ENCODE peak calls at places on chromosomes 3 and 15, in eight cellular contexts. L is AG10803, V is cardiac muscle cell, X is A549, Q is AG09309, T is Panc1, S is choroid plexus epithelial cell, A is left ventricle myocardium inferior. R is an unnamed sample.

GRCh38 chr3:15899438-15899837 is 101.7 kb upstream of the ANKRD28 start:
- DNase-seq in A (no peak), Q (peak), X (peak), L (peak), S (peak), V (no peak), T (no peak), R (peak)

GRCh38 chr3:128427175-128427857 is 39.4 kb downstream of the DNAJB8 start:
- DNase-seq in T (no peak), V (no peak), A (no peak), X (no peak), L (no peak), S (no peak), Q (no peak), R (no peak)

GRCh38 chr3:132624790-132625189 is 27.7 kb downstream of the ACKR4 start:
- DNase-seq in X (no peak), Q (no peak), S (no peak), L (no peak), V (no peak), T (no peak), A (no peak), R (no peak)

GRCh38 chr3:161559177-161559998 is 62.8 kb downstream of the OTOL1 start:
- DNase-seq in T (peak), X (peak), A (no peak), V (peak), L (peak), Q (no peak), S (peak), R (peak)

GRCh38 chr3:186476044-186476468 is 68.1 kb downstream of the CRYGS start:
- DNase-seq in S (peak), Q (no peak), T (no peak), X (no peak), A (no peak), V (no peak), L (no peak), R (no peak)

GRCh38 chr3:44337253-44337652 is 1.3 kb upstream of the TCAIM start:
- DNase-seq in X (no peak), A (no peak), S (no peak), V (peak), L (peak), T (no peak), Q (no peak), R (peak)

GRCh38 chr3:34260266-34260990 is 462.0 kb downstream of the PDCD6IP start:
- DNase-seq in A (peak), S (peak), Q (peak), L (peak), V (peak), T (peak), X (peak), R (peak)

GRCh38 chr15:33242165-33242564 is 47.7 kb upstream of the FMN1 start:
- DNase-seq in S (peak), V (peak), A (no peak), X (peak), T (no peak), L (peak), Q (peak), R (peak)

GRCh38 chr3:77562089-77562488 is 522.2 kb downstream of the ROBO2 start:
- DNase-seq in L (no peak), A (no peak), V (no peak), T (no peak), S (no peak), Q (no peak), X (no peak), R (no peak)

GRCh38 chr3:128801779-128802369 is 75.9 kb downstream of the RAB7A start:
- DNase-seq in X (no peak), A (peak), L (no peak), V (no peak), T (no peak), S (no peak), Q (no peak), R (no peak)

GRCh38 chr3:186869253-186870235 is 27.0 kb downstream of the ADIPOQ start:
- DNase-seq in X (no peak), L (no peak), V (no peak), A (no peak), Q (no peak), T (no peak), S (peak), R (peak)

GRCh38 chr3:48248095-48248863 is 7.4 kb downstream of the ZNF589 start:
- DNase-seq in V (no peak), T (no peak), A (no peak), X (no peak), S (no peak), L (peak), Q (peak), R (no peak)

GRCh38 chr3:15964605-15965061 is 166.9 kb upstream of the ANKRD28 start:
- DNase-seq in S (peak), T (no peak), Q (no peak), L (peak), A (no peak), V (no peak), X (no peak), R (peak)

GRCh38 chr3:43038010-43038409 is 58.9 kb downstream of the GASK1A start:
- DNase-seq in A (no peak), Q (no peak), T (no peak), X (no peak), S (no peak), L (no peak), V (no peak), R (no peak)

GRCh38 chr3:65623362-65623761 is 415.4 kb downstream of the MAGI1 start:
- DNase-seq in V (no peak), L (no peak), T (no peak), S (no peak), A (no peak), Q (no peak), X (no peak), R (no peak)
- TF ChIP-seq CTCF in V (no peak), L (no peak), T (no peak), S (no peak), A (no peak), Q (no peak), X (no peak), R (no peak)

GRCh38 chr3:190644035-190644434 is 130.2 kb downstream of the IL1RAP start:
- DNase-seq in X (no peak), A (no peak), L (no peak), T (no peak), Q (no peak), V (no peak), S (no peak), R (no peak)

GRCh38 chr3:190644766-190645165 is 130.9 kb downstream of the IL1RAP start:
- DNase-seq in S (peak), A (no peak), V (no peak), X (no peak), L (peak), T (no peak), Q (no peak), R (peak)

GRCh38 chr3:190641564-190641963 is 127.7 kb downstream of the IL1RAP start:
- DNase-seq in X (no peak), T (no peak), Q (no peak), A (no peak), V (no peak), S (no peak), L (no peak), R (no peak)

GRCh38 chr3:190646996-190647395 is 133.1 kb downstream of the IL1RAP start:
- DNase-seq in X (no peak), Q (no peak), T (no peak), S (no peak), L (no peak), A (no peak), V (no peak), R (no peak)

GRCh38 chr3:190645932-190646331 is 132.0 kb downstream of the IL1RAP start:
- DNase-seq in A (no peak), L (no peak), Q (no peak), V (no peak), X (no peak), T (no peak), S (no peak), R (no peak)
- H3K4me3 ChIP-seq in A (no peak), L (no peak), Q (no peak), V (no peak), X (no peak), T (no peak), S (no peak), R (no peak)

GRCh38 chr15:84909782-84910181 is 25.3 kb downstream of the SLC28A1 start:
- DNase-seq in A (no peak), L (no peak), V (no peak), T (no peak), S (no peak), Q (no peak), X (no peak), R (no peak)
- TF ChIP-seq CTCF in A (no peak), L (no peak), V (no peak), T (no peak), S (no peak), Q (no peak), X (no peak), R (no peak)

GRCh38 chr15:72796210-72796514 is 12.6 kb upstream of the ADPGK start:
- DNase-seq in T (no peak), X (no peak), L (peak), S (no peak), Q (no peak), A (no peak), V (no peak), R (no peak)
- H3K4me3 ChIP-seq in T (peak), X (peak), L (peak), S (no peak), Q (peak), A (peak), V (no peak), R (no peak)

GRCh38 chr3:125398952-125399351 is 23.8 kb upstream of the ZNF148 start:
- DNase-seq in S (no peak), T (no peak), L (no peak), V (no peak), A (no peak), Q (no peak), X (no peak), R (no peak)
- TF ChIP-seq CTCF in S (no peak), T (peak), L (no peak), V (no peak), A (no peak), Q (no peak), X (no peak), R (no peak)

DNA sequence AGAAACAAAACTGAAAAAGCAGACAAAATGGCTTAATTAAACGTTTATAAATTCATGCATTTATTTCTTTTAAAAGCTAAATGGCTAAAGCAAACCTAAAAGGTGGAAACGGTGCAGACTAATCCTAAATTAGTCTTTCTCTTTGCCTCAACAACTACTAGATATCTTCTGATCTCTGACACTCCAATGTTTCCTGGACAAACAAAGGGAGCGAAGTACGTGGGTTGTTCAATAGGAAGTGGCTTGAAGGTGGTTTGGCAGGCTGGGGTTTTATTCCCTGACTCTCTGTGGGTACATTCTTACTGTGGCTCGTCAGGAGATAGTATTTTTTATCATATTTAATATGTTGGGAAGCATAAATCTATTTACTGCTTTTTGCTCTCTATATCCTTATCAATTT is 49.9 kb upstream of the CORO2B start:
- DNase-seq in A (no peak), S (peak), T (no peak), V (no peak), X (no peak), L (no peak), Q (no peak), R (peak)
- H3K4me3 ChIP-seq in A (no peak), S (no peak), T (no peak), V (no peak), X (no peak), L (no peak), Q (no peak), R (no peak)

GRCh38 chr3:126706631-126707030 is 2.6 kb downstream of the CHCHD6 start:
- DNase-seq in S (no peak), X (no peak), L (peak), T (no peak), Q (no peak), V (no peak), A (no peak), R (no peak)

GRCh38 chr3:126699011-126699410 is 5.0 kb upstream of the CHCHD6 start:
- DNase-seq in L (no peak), A (no peak), S (no peak), V (no peak), X (no peak), T (no peak), Q (no peak), R (no peak)

GRCh38 chr3:126704494-126705214 is 614 bp downstream of the CHCHD6 start:
- DNase-seq in T (no peak), A (no peak), L (no peak), V (no peak), X (no peak), S (no peak), Q (no peak), R (peak)

DNA sequence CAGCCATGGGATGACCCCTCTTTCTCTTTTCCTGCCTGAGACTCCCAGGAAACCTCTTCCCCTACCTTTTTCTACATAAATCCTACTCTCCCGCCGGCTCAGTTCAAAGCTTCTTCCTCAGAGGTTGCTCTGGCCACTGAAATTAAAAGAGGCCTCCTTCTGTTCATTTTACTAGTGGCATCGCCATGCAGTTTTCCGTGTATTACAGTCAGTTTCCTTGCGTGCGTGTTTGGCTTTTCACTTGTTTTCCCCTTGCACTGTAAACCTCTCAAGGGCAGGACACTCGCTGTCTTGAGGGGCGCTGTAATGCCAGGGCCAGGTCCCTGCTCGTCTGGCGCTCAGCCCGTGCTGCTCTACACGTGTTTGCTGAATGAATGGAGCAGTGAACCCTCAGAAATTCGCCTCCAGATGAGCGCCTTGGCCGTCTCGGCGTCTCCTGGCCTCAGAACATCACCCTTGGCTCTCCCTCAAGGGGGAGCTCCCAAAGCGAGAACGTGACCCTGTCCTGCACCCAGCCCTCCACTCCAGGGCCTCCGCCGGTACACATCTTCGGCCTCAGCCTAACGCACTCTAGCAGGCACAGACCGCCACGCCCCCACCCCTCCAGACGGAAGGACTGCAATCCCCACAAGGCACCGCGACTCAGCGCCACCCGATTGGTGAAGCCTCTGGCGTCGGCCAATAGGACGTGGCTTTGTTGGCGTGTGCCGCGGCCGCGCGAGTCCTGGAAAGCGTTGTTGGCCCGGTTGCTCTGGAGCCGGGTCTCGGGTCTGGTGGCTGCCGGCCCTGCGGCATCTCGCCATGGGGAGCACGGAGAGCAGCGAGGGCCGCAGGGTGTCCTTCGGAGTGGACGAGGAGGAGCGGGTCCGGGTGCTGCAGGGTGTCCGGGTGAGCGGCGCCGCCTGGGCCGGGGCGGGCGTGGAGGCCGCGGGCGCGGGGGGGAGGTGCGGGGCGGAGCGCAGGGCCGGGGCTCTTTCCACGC is at the start of gene CHCHD6:
- DNase-seq in V (peak), Q (peak), A (peak), L (peak), S (peak), T (peak), X (peak), R (peak)
- TF ChIP-seq CTCF in V (peak), Q (peak), A (no peak), L (no peak), S (no peak), T (peak), X (peak), R (no peak)

R was measured in astrocyte of the spinal cord.